ENCODE peak calls at places on chromosomes 2 and 18, in seven cellular contexts. One of them, this sample, is unnamed.

GRCh38 chr2:159797468-159798375 is at the start of gene CD302:
- DNase-seq in AG10803: peak
- DNase-seq in PC-9: no peak
- DNase-seq in NB4: peak
- DNase-seq in hepatocyte: peak
- DNase-seq in body of pancreas: peak
- DNase-seq in adrenal gland: peak
- DNase-seq in this sample: peak

GRCh38 chr2:100643459-100643858 is 80.7 kb downstream of the PDCL3 start:
- DNase-seq in AG10803: no peak
- DNase-seq in PC-9: no peak
- DNase-seq in NB4: no peak
- DNase-seq in hepatocyte: no peak
- DNase-seq in body of pancreas: no peak
- DNase-seq in adrenal gland: no peak
- DNase-seq in this sample: no peak

GRCh38 chr18:58225101-58225500 is 181.1 kb downstream of the NEDD4L start:
- DNase-seq in AG10803: no peak
- DNase-seq in PC-9: no peak
- DNase-seq in NB4: no peak
- DNase-seq in hepatocyte: no peak
- DNase-seq in body of pancreas: no peak
- DNase-seq in adrenal gland: no peak
- DNase-seq in this sample: no peak

GRCh38 chr2:8142456-8142855 is 539.4 kb upstream of the ID2 start:
- DNase-seq in AG10803: peak
- DNase-seq in PC-9: no peak
- DNase-seq in NB4: no peak
- DNase-seq in hepatocyte: no peak
- DNase-seq in body of pancreas: no peak
- DNase-seq in adrenal gland: no peak
- DNase-seq in this sample: no peak

GRCh38 chr18:12405066-12405465 is 2.7 kb upstream of the PRELID3A start:
- DNase-seq in AG10803: no peak
- DNase-seq in PC-9: no peak
- DNase-seq in NB4: no peak
- DNase-seq in hepatocyte: no peak
- DNase-seq in body of pancreas: no peak
- DNase-seq in adrenal gland: no peak
- DNase-seq in this sample: no peak

GRCh38 chr2:121200011-121200347 is 85.0 kb downstream of the TFCP2L1 start:
- DNase-seq in AG10803: no peak
- DNase-seq in PC-9: no peak
- DNase-seq in NB4: no peak
- DNase-seq in hepatocyte: no peak
- DNase-seq in body of pancreas: no peak
- DNase-seq in adrenal gland: no peak
- DNase-seq in this sample: no peak

GRCh38 chr2:79630060-79630459 is 117.2 kb downstream of the CTNNA2 start:
- DNase-seq in AG10803: no peak
- DNase-seq in PC-9: no peak
- DNase-seq in NB4: peak
- DNase-seq in hepatocyte: peak
- DNase-seq in body of pancreas: no peak
- DNase-seq in adrenal gland: no peak
- DNase-seq in this sample: no peak

GRCh38 chr2:205053827-205054410 is 508.6 kb downstream of the PARD3B start:
- DNase-seq in AG10803: no peak
- DNase-seq in PC-9: no peak
- DNase-seq in NB4: no peak
- DNase-seq in hepatocyte: peak
- DNase-seq in body of pancreas: no peak
- DNase-seq in adrenal gland: no peak
- DNase-seq in this sample: peak

GRCh38 chr2:3633089-3633981 is 24.7 kb upstream of the ALLC start:
- DNase-seq in AG10803: peak
- DNase-seq in PC-9: no peak
- DNase-seq in NB4: no peak
- DNase-seq in hepatocyte: no peak
- DNase-seq in body of pancreas: peak
- DNase-seq in adrenal gland: peak
- DNase-seq in this sample: peak

DNA sequence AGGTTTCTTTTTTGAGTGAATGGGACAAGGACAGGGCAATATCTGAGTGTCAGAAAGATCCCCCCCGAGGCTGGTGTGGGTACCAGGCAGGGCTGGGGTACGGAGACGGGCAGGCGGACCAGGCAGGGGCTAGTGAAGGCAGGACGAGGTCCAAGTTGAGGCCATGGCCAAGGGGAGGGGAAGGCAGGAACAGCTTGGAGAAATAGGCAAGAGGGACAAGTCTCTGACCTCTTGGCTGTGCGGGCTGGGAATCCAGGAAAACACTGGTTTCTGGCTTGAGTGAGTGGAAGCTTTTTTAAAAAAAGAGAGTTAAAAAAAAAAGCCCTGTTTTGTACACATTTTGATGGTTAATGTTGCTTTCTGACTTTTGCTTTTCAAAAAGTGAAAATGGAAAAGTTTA is 30.3 kb downstream of the ASAP2 start:
- DNase-seq in AG10803: no peak
- DNase-seq in PC-9: no peak
- DNase-seq in NB4: no peak
- DNase-seq in hepatocyte: no peak
- DNase-seq in body of pancreas: no peak
- DNase-seq in adrenal gland: no peak
- DNase-seq in this sample: no peak
- H3K4me3 ChIP-seq in AG10803: no peak
- H3K4me3 ChIP-seq in PC-9: peak
- H3K4me3 ChIP-seq in NB4: no peak
- H3K4me3 ChIP-seq in hepatocyte: no peak
- H3K4me3 ChIP-seq in body of pancreas: no peak
- H3K4me3 ChIP-seq in adrenal gland: no peak
- H3K4me3 ChIP-seq in this sample: no peak

GRCh38 chr2:92074549-92074898 is 2796.7 kb upstream of the TEKT4 start:
- DNase-seq in AG10803: no peak
- DNase-seq in PC-9: no peak
- DNase-seq in NB4: no peak
- DNase-seq in hepatocyte: no peak
- DNase-seq in body of pancreas: no peak
- DNase-seq in adrenal gland: no peak
- DNase-seq in this sample: no peak
- TF ChIP-seq CTCF in AG10803: no peak
- TF ChIP-seq CTCF in PC-9: no peak
- TF ChIP-seq CTCF in NB4: no peak
- TF ChIP-seq CTCF in hepatocyte: no peak
- TF ChIP-seq CTCF in body of pancreas: no peak
- TF ChIP-seq CTCF in adrenal gland: no peak
- TF ChIP-seq CTCF in this sample: no peak

GRCh38 chr2:17318013-17318412 is 200.2 kb downstream of the RAD51AP2 start:
- DNase-seq in AG10803: no peak
- DNase-seq in PC-9: no peak
- DNase-seq in NB4: no peak
- DNase-seq in hepatocyte: no peak
- DNase-seq in body of pancreas: no peak
- DNase-seq in adrenal gland: no peak
- DNase-seq in this sample: no peak
- H3K4me3 ChIP-seq in AG10803: no peak
- H3K4me3 ChIP-seq in PC-9: no peak
- H3K4me3 ChIP-seq in NB4: no peak
- H3K4me3 ChIP-seq in hepatocyte: no peak
- H3K4me3 ChIP-seq in body of pancreas: no peak
- H3K4me3 ChIP-seq in adrenal gland: no peak
- H3K4me3 ChIP-seq in this sample: no peak

DNA sequence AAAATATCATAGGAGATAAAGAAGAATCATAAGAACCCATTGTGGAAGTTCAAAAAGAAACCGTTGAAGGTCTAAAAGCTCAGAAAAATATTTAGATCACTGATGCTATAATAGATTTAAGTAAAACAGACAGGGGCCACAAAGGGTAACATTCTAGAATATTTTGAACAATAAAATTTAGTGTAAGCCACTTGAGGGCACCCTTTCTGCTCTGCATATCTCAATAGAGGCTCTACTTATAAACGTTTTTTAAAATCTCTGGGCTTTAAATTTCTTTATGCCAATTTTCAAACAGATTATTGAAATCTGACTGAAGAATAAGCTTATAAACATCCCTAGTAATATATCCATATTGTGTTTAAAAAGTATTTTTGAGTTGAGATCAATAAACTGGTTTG is 57.6 kb upstream of the IL1RL1 start:
- DNase-seq in AG10803: peak
- DNase-seq in PC-9: no peak
- DNase-seq in NB4: peak
- DNase-seq in hepatocyte: no peak
- DNase-seq in body of pancreas: no peak
- DNase-seq in adrenal gland: no peak
- DNase-seq in this sample: peak
- TF ChIP-seq CTCF in AG10803: peak
- TF ChIP-seq CTCF in PC-9: peak
- TF ChIP-seq CTCF in NB4: peak
- TF ChIP-seq CTCF in hepatocyte: peak
- TF ChIP-seq CTCF in body of pancreas: no peak
- TF ChIP-seq CTCF in adrenal gland: no peak
- TF ChIP-seq CTCF in this sample: peak